ENCODE peak calls at places on chromosome 11, in four cellular contexts. D is central memory CD4-positive, alpha-beta T cell; K is RKO; R is GM23248. Q is an unnamed sample.

GRCh38 chr11:57397394-57397990 is 7.0 kb upstream of the PRG2 start:
- DNase-seq in R (no peak), D (no peak), K (no peak), Q (no peak)

GRCh38 chr11:119786431-119787073 is 57.6 kb upstream of the NECTIN1 start:
- DNase-seq in D (no peak), R (no peak), K (no peak), Q (no peak)

GRCh38 chr11:2379471-2380174 is 2.5 kb downstream of the CD81 start:
- DNase-seq in D (no peak), R (peak), K (no peak), Q (no peak)

GRCh38 chr11:2319791-2320481 is 18.1 kb downstream of the TSPAN32 start:
- DNase-seq in R (no peak), K (no peak), D (no peak), Q (no peak)

GRCh38 chr11:76638267-76639197 is 32.0 kb downstream of the LRRC32 start:
- DNase-seq in D (no peak), K (no peak), R (no peak), Q (no peak)

GRCh38 chr11:66912361-66912760 is 45.8 kb downstream of the PC start:
- DNase-seq in K (no peak), R (no peak), D (no peak), Q (no peak)

GRCh38 chr11:31397239-31397834 is 27.7 kb downstream of the DNAJC24 start:
- DNase-seq in D (peak), R (peak), K (peak), Q (peak)

GRCh38 chr11:14969922-14970323 is 2.2 kb downstream of the CALCA start:
- DNase-seq in D (no peak), R (peak), K (no peak), Q (peak)

GRCh38 chr11:61893981-61894380 is 2.6 kb upstream of the FADS3 start:
- DNase-seq in D (no peak), K (peak), R (peak), Q (peak)

GRCh38 chr11:27672836-27673464 is 27.3 kb downstream of the BDNF start:
- DNase-seq in R (peak), K (no peak), D (no peak), Q (peak)

GRCh38 chr11:128936546-128937275 is 6.0 kb downstream of the TP53AIP1 start:
- DNase-seq in D (no peak), R (no peak), K (no peak), Q (no peak)

GRCh38 chr11:59669611-59670009 is 773 bp upstream of the PATL1 start:
- DNase-seq in D (no peak), R (peak), K (no peak), Q (peak)

GRCh38 chr11:124644426-124645280 is 22.0 kb downstream of the TBRG1 start:
- DNase-seq in D (peak), K (peak), R (peak), Q (peak)

GRCh38 chr11:96942855-96943254 is 553.0 kb downstream of the JRKL start:
- DNase-seq in R (no peak), K (no peak), D (no peak), Q (no peak)

GRCh38 chr11:23236846-23237550 is 376.7 kb upstream of the CCDC179 start:
- DNase-seq in D (no peak), R (peak), K (no peak), Q (peak)